ENCODE peak calls at places on chromosomes 12 and 14, in ten cellular contexts. H is NCI-H2107; L is ACHN; O is aorta; M is HTR-8/SVneo; Y is nephron progenitor cell; E is OCI-LY7; A is activated naive CD8-positive, alpha-beta T cell treated with anti-CD3 and anti-CD28 coated beads for 36 hours; X is stimulated activated CD4-positive, alpha-beta T cell treated with anti-CD3 and anti-CD28 coated beads, Interleukin-12 subunit alpha, Interleukin-12 subunit beta, amount 100 ng/mL, for 4 hours; G is hepatocyte. W is an unnamed sample.
A peak's percentile ranks its signal among the peaks of the same experiment; 100 is the strongest.

GRCh38 chr14:37453985-37454384 is 141.1 kb downstream of the FOXA1 start:
- DNase-seq in Y (no peak), O (no peak), A (no peak), E (no peak), G (no peak), M (no peak), H (no peak), X (no peak), L (no peak), W (no peak)

GRCh38 chr12:3604750-3605638 is 114.0 kb downstream of the PRMT8 start:
- DNase-seq in L (peak; percentile 43), E (no peak), A (no peak), X (no peak), H (peak; percentile 87), G (no peak), O (peak; percentile 72), Y (no peak), M (no peak), W (peak; percentile 37)

GRCh38 chr14:85090681-85091080 is 439.3 kb upstream of the FLRT2 start:
- DNase-seq in M (peak; percentile 2), A (no peak), H (no peak), O (no peak), L (no peak), G (no peak), X (no peak), E (no peak), Y (no peak), W (no peak)

GRCh38 chr14:32469388-32470160 is 140.5 kb downstream of the AKAP6 start:
- DNase-seq in M (peak; percentile 18), A (no peak), O (no peak), H (peak; percentile 28), X (no peak), E (peak; percentile 31), Y (no peak), L (peak; percentile 51), G (peak; percentile 49), W (no peak)

GRCh38 chr14:61322011-61322798 is 826 bp downstream of the PRKCH start:
- DNase-seq in E (no peak), M (no peak), G (peak; percentile 61), H (peak; percentile 61), O (no peak), X (no peak), L (no peak), A (peak; percentile 50), Y (no peak), W (no peak)

GRCh38 chr12:25590021-25590721 is 37.1 kb upstream of the LMNTD1 start:
- DNase-seq in G (no peak), E (no peak), Y (no peak), A (peak; percentile 42), M (no peak), O (no peak), X (no peak), L (no peak), H (no peak), W (no peak)

GRCh38 chr12:83971781-83972180 is 940.8 kb downstream of the SLC6A15 start:
- DNase-seq in H (no peak), A (no peak), G (no peak), E (no peak), L (no peak), Y (no peak), M (no peak), X (no peak), O (no peak), W (no peak)

GRCh38 chr12:90836689-90837088 is 118.3 kb downstream of the CCER1 start:
- DNase-seq in H (no peak), E (no peak), L (no peak), G (peak; percentile 46), X (no peak), M (no peak), Y (no peak), O (no peak), A (no peak), W (no peak)

GRCh38 chr12:130791699-130792098 is 47.4 kb downstream of the STX2 start:
- DNase-seq in H (no peak), X (no peak), E (no peak), A (no peak), Y (no peak), O (no peak), L (no peak), M (no peak), G (no peak), W (no peak)

GRCh38 chr12:25699454-25699853 is 146.4 kb upstream of the LMNTD1 start:
- DNase-seq in O (no peak), M (no peak), Y (no peak), G (no peak), H (no peak), X (no peak), E (no peak), A (no peak), L (no peak), W (no peak)

GRCh38 chr12:18472304-18472703 is 211.0 kb downstream of the PIK3C2G start:
- DNase-seq in L (no peak), O (no peak), G (no peak), Y (no peak), X (no peak), E (no peak), H (no peak), A (no peak), M (no peak), W (no peak)

GRCh38 chr14:69886843-69887242 is 7.6 kb downstream of the SMOC1 start:
- DNase-seq in X (no peak), A (no peak), L (no peak), E (no peak), Y (no peak), H (no peak), O (no peak), M (peak; percentile 56), G (no peak), W (no peak)

GRCh38 chr12:49636979-49637378 is 13.6 kb downstream of the PRPF40B start:
- DNase-seq in H (no peak), G (peak; percentile 72), L (peak; percentile 74), A (peak; percentile 53), Y (peak; percentile 46), M (peak; percentile 72), O (no peak), X (peak; percentile 35), E (peak; percentile 84), W (peak; percentile 59)

GRCh38 chr14:99718811-99719192 is 34.7 kb downstream of the CYP46A1 start:
- DNase-seq in M (no peak), H (no peak), G (no peak), Y (no peak), O (no peak), L (no peak), X (no peak), A (no peak), E (no peak), W (no peak)

GRCh38 chr14:104640681-104641080 is 36.1 kb upstream of the TMEM179 start:
- DNase-seq in L (no peak), M (no peak), X (no peak), O (no peak), Y (no peak), E (no peak), H (no peak), A (no peak), G (no peak), W (no peak)

GRCh38 chr12:78888583-78888982 is 24.0 kb downstream of the SYT1 start:
- DNase-seq in M (no peak), G (no peak), L (peak; percentile 77), A (no peak), E (peak; percentile 23), H (no peak), Y (no peak), X (no peak), O (no peak), W (no peak)

GRCh38 chr12:131101006-131101405 is 147.3 kb downstream of the ADGRD1 start:
- DNase-seq in A (no peak), Y (no peak), O (no peak), M (no peak), E (no peak), H (no peak), X (no peak), G (no peak), L (no peak), W (no peak)

GRCh38 chr14:104893435-104894207 is 28.6 kb downstream of the CEP170B start:
- DNase-seq in H (no peak), X (no peak), M (no peak), Y (no peak), O (peak; percentile 44), A (no peak), E (peak; percentile 47), L (no peak), G (peak; percentile 5), W (no peak)

GRCh38 chr14:71119075-71119474 is 211.8 kb downstream of the PCNX1 start:
- DNase-seq in E (no peak), A (no peak), H (no peak), X (no peak), Y (no peak), L (no peak), O (no peak), M (no peak), G (no peak), W (no peak)

GRCh38 chr14:73818821-73819220 is 32.8 kb upstream of the PTGR2 start:
- DNase-seq in H (no peak), O (no peak), M (no peak), X (no peak), E (no peak), L (no peak), Y (no peak), A (no peak), G (no peak), W (no peak)

GRCh38 chr12:2179953-2180736 is 127.4 kb downstream of the CACNA1C start:
- DNase-seq in E (no peak), M (peak; percentile 69), O (peak; percentile 91), X (no peak), H (no peak), G (peak; percentile 59), Y (no peak), L (peak; percentile 85), A (no peak), W (no peak)

GRCh38 chr12:1793426-1794210 is 26.7 kb upstream of the LRTM2 start:
- DNase-seq in L (no peak), G (no peak), Y (no peak), O (no peak), E (no peak), A (no peak), M (no peak), X (no peak), H (no peak), W (no peak)

GRCh38 chr12:93011100-93011499 is 82.0 kb upstream of the EEA1 start:
- DNase-seq in X (no peak), L (peak; percentile 57), M (no peak), E (no peak), H (no peak), Y (no peak), O (no peak), A (no peak), G (no peak), W (no peak)

GRCh38 chr14:37230551-37231194 is 32.9 kb downstream of the MIPOL1 start:
- DNase-seq in A (no peak), G (peak; percentile 89), X (no peak), L (peak; percentile 69), Y (peak; percentile 18), H (peak; percentile 59), E (peak; percentile 75), M (peak; percentile 44), O (no peak), W (peak; percentile 66)

GRCh38 chr12:42824327-42824726 is 234.8 kb upstream of the PRICKLE1 start:
- DNase-seq in Y (no peak), L (no peak), G (no peak), X (no peak), H (no peak), A (no peak), M (no peak), E (no peak), O (no peak), W (no peak)

W was measured in HT-29.